ENCODE peak calls at places on chromosomes 13 and 19, in eight cellular contexts. L is amniotic epithelial cell; B is effector memory CD4-positive, alpha-beta T cell; H is stimulated activated CD8-positive, alpha-beta memory T cell treated with anti-CD3 and anti-CD28 coated beads, Interleukin-4, amount 100 ng/mL, for 1 hour; M is ascending aorta; C is RWPE2; Q is Caki2; G is NCI-H1417. F is an unnamed sample.

GRCh38 chr13:110973007-110973700 is 58.3 kb upstream of the ANKRD10 start:
- DNase-seq in H (no peak), M (no peak), G (no peak), C (no peak), B (no peak), L (no peak), Q (no peak), F (no peak)

GRCh38 chr13:107271226-107271625 is 703.3 kb upstream of the ARGLU1 start:
- DNase-seq in B (no peak), C (no peak), M (no peak), H (no peak), L (peak; percentile 35), Q (no peak), G (peak; percentile 20), F (peak; percentile 72)

GRCh38 chr19:47230122-47230920 is 678 bp downstream of the BBC3 start:
- DNase-seq in H (no peak), Q (peak; percentile 61), L (no peak), C (no peak), M (no peak), G (peak; percentile 53), B (peak; percentile 79), F (peak; percentile 90)

GRCh38 chr19:48635263-48635965 is 1.8 kb downstream of the DBP start:
- DNase-seq in C (no peak), Q (peak; percentile 72), B (peak; percentile 61), L (no peak), M (no peak), G (peak; percentile 76), H (no peak), F (peak; percentile 90)

GRCh38 chr19:16358456-16358855 is 33.8 kb downstream of the KLF2 start:
- DNase-seq in L (no peak), B (no peak), C (no peak), H (no peak), M (no peak), Q (no peak), G (no peak), F (no peak)

GRCh38 chr13:52933547-52934167 is 85.2 kb upstream of the PCDH8 start:
- DNase-seq in Q (no peak), M (no peak), L (no peak), B (no peak), C (no peak), G (no peak), H (no peak), F (no peak)

GRCh38 chr13:34000955-34001354 is 183.0 kb downstream of the RFC3 start:
- DNase-seq in M (no peak), L (no peak), H (no peak), G (peak; percentile 2), Q (no peak), C (no peak), B (no peak), F (no peak)

GRCh38 chr13:28655566-28655965 is 3.4 kb upstream of the POMP start:
- DNase-seq in B (no peak), H (no peak), Q (no peak), G (no peak), C (no peak), L (peak; percentile 83), M (no peak), F (no peak)

GRCh38 chr19:1026189-1027019 is at the start of gene CNN2:
- DNase-seq in G (no peak), Q (peak; percentile 63), M (no peak), B (peak; percentile 62), L (peak; percentile 68), H (no peak), C (no peak), F (peak; percentile 95)

GRCh38 chr13:46507978-46508377 is 45.0 kb upstream of the LRCH1 start:
- DNase-seq in G (no peak), Q (no peak), L (peak; percentile 5), M (no peak), H (no peak), C (no peak), B (no peak), F (no peak)

GRCh38 chr13:94435604-94436226 is 43.8 kb downstream of the DCT start:
- DNase-seq in L (peak; percentile 64), Q (peak; percentile 34), C (no peak), B (no peak), H (no peak), G (peak; percentile 90), M (no peak), F (no peak)

GRCh38 chr13:99087130-99087953 is 109.5 kb upstream of the DOCK9 start:
- DNase-seq in H (peak; percentile 73), G (peak; percentile 98), Q (peak; percentile 76), C (peak; percentile 92), M (peak; percentile 33), B (peak; percentile 89), L (peak; percentile 74), F (peak; percentile 98)

GRCh38 chr13:23980160-23980551 is 82.9 kb upstream of the C1QTNF9B start:
- DNase-seq in M (peak; percentile 50), C (no peak), L (peak; percentile 83), B (peak; percentile 81), H (peak; percentile 87), G (peak; percentile 84), Q (peak; percentile 70), F (peak; percentile 93)

GRCh38 chr19:55624109-55625003 is at the start of gene ZNF784:
- DNase-seq in H (peak; percentile 84), M (peak; percentile 67), C (peak; percentile 87), G (peak; percentile 96), B (peak; percentile 93), L (peak; percentile 77), Q (peak; percentile 82), F (peak; percentile 98)

GRCh38 chr13:33723365-33723764 is 94.6 kb upstream of the RFC3 start:
- DNase-seq in L (no peak), M (no peak), C (no peak), H (no peak), G (no peak), Q (no peak), B (no peak), F (no peak)

GRCh38 chr19:17933414-17934129 is 757 bp downstream of the CCDC124 start:
- DNase-seq in Q (peak; percentile 51), M (no peak), L (peak; percentile 72), G (no peak), B (no peak), H (no peak), C (no peak), F (no peak)

GRCh38 chr13:95267662-95268369 is 33.4 kb downstream of the ABCC4 start:
- DNase-seq in G (no peak), H (no peak), C (no peak), B (no peak), L (peak; percentile 74), M (no peak), Q (peak; percentile 90), F (no peak)

GRCh38 chr19:1412323-1412923 is 5.0 kb downstream of the DAZAP1 start:
- DNase-seq in M (no peak), G (no peak), L (no peak), B (no peak), Q (no peak), H (no peak), C (no peak), F (no peak)

GRCh38 chr19:7191946-7192691 is 102.1 kb downstream of the INSR start:
- DNase-seq in B (no peak), L (peak; percentile 42), H (no peak), G (no peak), M (no peak), Q (no peak), C (no peak), F (no peak)

GRCh38 chr19:48292798-48293197 is 22.9 kb downstream of the ZNF114 start:
- DNase-seq in B (no peak), C (no peak), L (peak; percentile 92), M (no peak), Q (no peak), G (no peak), H (no peak), F (no peak)

GRCh38 chr13:50576156-50576555 is 267.3 kb downstream of the DLEU7 start:
- DNase-seq in B (no peak), M (no peak), G (peak; percentile 92), Q (no peak), L (no peak), C (no peak), H (no peak), F (no peak)